ENCODE peak calls at places on chromosomes 1 and 21, in five cellular contexts. K, L, S, R and X are unnamed samples.

GRCh38 chr1:110087812-110088738 is 17.6 kb upstream of the ALX3 start:
- DNase-seq in L (peak), S (no peak), K (peak), R (peak), X (peak)

GRCh38 chr1:225597926-225598575 is 54.9 kb downstream of the ENAH start:
- DNase-seq in S (no peak), L (no peak), K (no peak), R (no peak), X (no peak)

GRCh38 chr1:67771776-67772175 is 61.5 kb downstream of the GNG12 start:
- DNase-seq in R (no peak), L (no peak), S (no peak), K (no peak), X (no peak)

GRCh38 chr1:21823206-21823979 is 11.3 kb downstream of the LDLRAD2 start:
- DNase-seq in R (no peak), K (no peak), S (no peak), L (peak), X (no peak)

GRCh38 chr1:247357062-247357780 is 25.6 kb upstream of the ZNF496 start:
- DNase-seq in S (no peak), R (no peak), L (no peak), K (no peak), X (no peak)

GRCh38 chr1:36829951-36830350 is 204.4 kb downstream of the GRIK3 start:
- DNase-seq in K (no peak), L (no peak), S (no peak), R (no peak), X (no peak)

GRCh38 chr1:1665815-1666251 is 7.0 kb upstream of the CDK11B start:
- DNase-seq in S (no peak), K (no peak), L (peak), R (no peak), X (peak)

GRCh38 chr1:220775238-220775853 is 11.4 kb upstream of the MTARC1 start:
- DNase-seq in R (peak), L (peak), S (no peak), K (peak), X (peak)

GRCh38 chr1:12591267-12591938 is 26.6 kb downstream of the DHRS3 start:
- DNase-seq in K (no peak), L (no peak), S (no peak), R (no peak), X (no peak)

GRCh38 chr1:3031401-3032221 is 10.3 kb downstream of the ACTRT2 start:
- DNase-seq in S (no peak), K (no peak), L (no peak), R (no peak), X (no peak)

GRCh38 chr1:3030663-3031381 is 9.6 kb downstream of the ACTRT2 start:
- DNase-seq in L (no peak), R (no peak), K (no peak), S (no peak), X (no peak)

GRCh38 chr1:3028531-3029282 is 7.4 kb downstream of the ACTRT2 start:
- DNase-seq in L (no peak), S (no peak), R (no peak), K (no peak), X (no peak)

GRCh38 chr1:3029481-3029961 is 8.3 kb downstream of the ACTRT2 start:
- DNase-seq in R (no peak), L (no peak), K (no peak), S (no peak), X (no peak)

GRCh38 chr1:3029991-3030662 is 8.9 kb downstream of the ACTRT2 start:
- DNase-seq in K (no peak), L (no peak), R (no peak), S (no peak), X (no peak)
- TF ChIP-seq SUZ12 in K (no peak), L (no peak), R (no peak), S (no peak), X (no peak)

GRCh38 chr1:101238041-101238515 is 1.3 kb downstream of the S1PR1 start:
- DNase-seq in R (no peak), S (no peak), L (no peak), K (no peak), X (no peak)
- TF ChIP-seq SUZ12 in R (no peak), S (no peak), L (no peak), K (no peak), X (no peak)

DNA sequence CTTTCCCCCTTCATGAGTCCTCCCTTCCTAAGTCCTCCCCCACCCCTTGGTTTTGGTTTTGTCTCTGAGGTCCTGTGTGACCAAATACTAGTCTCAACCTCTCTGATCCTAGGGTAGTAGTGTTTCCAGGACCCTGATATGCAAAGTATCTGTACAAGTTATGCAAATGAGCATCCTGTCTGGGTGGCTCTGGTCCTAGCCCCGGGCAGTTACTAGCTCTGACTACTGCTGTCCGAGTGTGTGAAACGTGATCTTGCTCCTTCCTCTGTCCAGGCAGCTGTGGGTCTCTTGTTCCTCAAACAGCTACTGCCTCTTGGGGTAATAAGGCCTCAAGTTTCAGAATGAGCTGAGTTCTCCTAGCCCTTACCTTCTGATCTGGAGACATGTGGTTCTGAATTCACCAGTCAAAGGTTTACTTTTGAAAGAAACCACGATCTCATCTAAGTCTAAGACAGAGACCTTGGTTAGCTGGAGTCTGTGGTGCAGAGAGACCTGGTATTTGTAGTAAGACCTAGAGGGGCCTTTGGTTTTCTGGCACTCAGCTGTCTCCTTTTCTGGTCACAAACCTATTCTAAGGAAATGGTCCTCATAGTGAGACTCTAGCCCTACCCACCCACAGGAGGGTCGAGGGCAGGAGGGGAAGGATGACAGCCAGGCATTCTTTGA is 31.0 kb upstream of the IL19 start:
- DNase-seq in K (no peak), R (no peak), L (no peak), S (peak), X (no peak)
- TF ChIP-seq SUZ12 in K (no peak), R (no peak), L (no peak), S (no peak), X (no peak)

GRCh38 chr1:5959667-5960230 is 32.5 kb downstream of the NPHP4 start:
- DNase-seq in L (no peak), R (no peak), K (no peak), S (no peak), X (no peak)
- TF ChIP-seq SUZ12 in L (no peak), R (no peak), K (no peak), S (no peak), X (no peak)

GRCh38 chr21:44259082-44259705 is 2.5 kb downstream of the DNMT3L start:
- DNase-seq in R (no peak), S (no peak), K (no peak), L (no peak), X (no peak)

GRCh38 chr21:44261675-44262295 is at the start of gene DNMT3L:
- DNase-seq in K (no peak), L (no peak), R (no peak), S (no peak), X (no peak)

GRCh38 chr21:44260791-44261190 is 906 bp downstream of the DNMT3L start:
- DNase-seq in R (no peak), L (no peak), K (no peak), S (no peak), X (no peak)

GRCh38 chr21:44262338-44263048 is 796 bp upstream of the DNMT3L start:
- DNase-seq in L (no peak), R (no peak), K (no peak), S (no peak), X (no peak)

DNA sequence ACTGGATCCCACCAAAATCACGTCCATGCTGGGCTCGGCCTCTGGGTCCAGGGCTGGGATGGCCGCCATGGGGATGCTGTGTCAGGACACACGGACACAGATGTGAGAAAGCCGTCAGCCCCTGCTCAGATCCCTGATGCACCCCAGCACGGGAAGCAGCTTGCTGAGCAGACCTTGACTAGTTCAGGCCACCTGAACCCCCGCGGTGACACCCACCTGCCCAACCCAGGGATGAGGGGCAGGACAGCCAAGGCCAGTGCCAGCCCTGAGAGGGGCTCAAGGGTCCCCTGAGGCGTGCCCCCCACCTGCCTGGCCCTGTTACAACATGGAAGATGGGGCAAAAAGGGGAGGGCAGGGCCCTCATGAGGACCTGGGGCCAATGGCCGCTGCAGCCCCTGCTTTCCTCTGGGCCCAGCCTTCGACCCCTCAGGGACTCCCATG is 486 bp downstream of the DNMT3L start:
- DNase-seq in S (no peak), K (no peak), R (no peak), L (no peak), X (no peak)
- TF ChIP-seq SUZ12 in S (no peak), K (no peak), R (no peak), L (no peak), X (no peak)

GRCh38 chr1:62093261-62093660 is 101.4 kb upstream of the L1TD1 start:
- DNase-seq in L (no peak), R (no peak), S (no peak), K (no peak), X (no peak)
- TF ChIP-seq SUZ12 in L (no peak), R (no peak), S (no peak), K (no peak), X (no peak)

GRCh38 chr1:20126806-20127440 is 7.6 kb upstream of the PLA2G2D start:
- DNase-seq in S (no peak), L (no peak), R (no peak), K (no peak), X (no peak)
- TF ChIP-seq SUZ12 in S (no peak), L (no peak), R (no peak), K (no peak), X (no peak)

GRCh38 chr1:91729621-91730348 is 156.2 kb downstream of the TGFBR3 start:
- DNase-seq in R (no peak), K (no peak), L (no peak), S (no peak), X (no peak)

GRCh38 chr1:91724644-91725043 is 161.3 kb downstream of the TGFBR3 start:
- DNase-seq in K (no peak), S (no peak), L (no peak), R (no peak), X (no peak)

GRCh38 chr1:91725961-91726704 is 159.8 kb downstream of the TGFBR3 start:
- DNase-seq in R (no peak), S (no peak), K (peak), L (no peak), X (no peak)

GRCh38 chr1:91730781-91731732 is 154.9 kb downstream of the TGFBR3 start:
- DNase-seq in R (no peak), S (no peak), L (no peak), K (no peak), X (no peak)

DNA sequence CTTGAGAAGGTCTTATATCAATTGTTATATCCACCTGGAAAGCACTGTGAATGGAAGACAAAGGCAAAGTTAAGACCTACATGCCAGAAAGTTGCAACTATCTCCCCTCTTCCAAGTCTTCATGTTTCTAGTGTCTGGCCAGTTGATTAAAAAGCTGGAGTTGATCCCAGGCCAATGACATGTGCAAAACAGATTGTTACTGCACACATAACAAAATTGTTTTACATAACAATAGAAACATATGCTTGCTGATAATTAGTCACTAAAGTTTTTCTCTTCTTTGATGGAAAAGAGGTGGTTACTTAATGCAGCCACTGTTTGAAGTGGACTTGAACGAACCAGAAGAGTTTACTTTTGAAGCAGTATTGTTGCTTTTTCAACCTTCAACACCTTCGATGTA is 158.2 kb downstream of the TGFBR3 start:
- DNase-seq in S (no peak), L (no peak), R (no peak), K (no peak), X (no peak)
- TF ChIP-seq SUZ12 in S (no peak), L (no peak), R (no peak), K (no peak), X (no peak)